ENCODE peak calls at places on chromosome 12, in four cellular contexts. One of them, this sample, is unnamed.

GRCh38 chr12:85440273-85440672 is 160.3 kb downstream of the ALX1 start:
- DNase-seq in foreskin fibroblast: no peak
- DNase-seq in NCI-H2081: no peak
- DNase-seq in COR-L47: no peak
- DNase-seq in this sample: no peak

GRCh38 chr12:73815072-73815660 is 722.5 kb upstream of the ATXN7L3B start:
- DNase-seq in foreskin fibroblast: no peak
- DNase-seq in NCI-H2081: no peak
- DNase-seq in COR-L47: no peak
- DNase-seq in this sample: no peak

GRCh38 chr12:77697126-77697525 is 133.6 kb upstream of the NAV3 start:
- DNase-seq in foreskin fibroblast: peak
- DNase-seq in NCI-H2081: no peak
- DNase-seq in COR-L47: no peak
- DNase-seq in this sample: no peak

GRCh38 chr12:47415054-47415453 is 290.8 kb downstream of the RPAP3 start:
- DNase-seq in foreskin fibroblast: no peak
- DNase-seq in NCI-H2081: no peak
- DNase-seq in COR-L47: no peak
- DNase-seq in this sample: no peak

GRCh38 chr12:107448198-107448597 is 237.4 kb upstream of the PWP1 start:
- DNase-seq in foreskin fibroblast: peak
- DNase-seq in NCI-H2081: no peak
- DNase-seq in COR-L47: no peak
- DNase-seq in this sample: peak

GRCh38 chr12:1761857-1762256 is 58.5 kb upstream of the LRTM2 start:
- DNase-seq in foreskin fibroblast: no peak
- DNase-seq in NCI-H2081: no peak
- DNase-seq in COR-L47: no peak
- DNase-seq in this sample: no peak

GRCh38 chr12:71011261-71011660 is 90.7 kb upstream of the PTPRR start:
- DNase-seq in foreskin fibroblast: peak
- DNase-seq in NCI-H2081: no peak
- DNase-seq in COR-L47: no peak
- DNase-seq in this sample: peak

GRCh38 chr12:100427078-100427477 is 46.6 kb upstream of the NR1H4 start:
- DNase-seq in foreskin fibroblast: peak
- DNase-seq in NCI-H2081: no peak
- DNase-seq in COR-L47: no peak
- DNase-seq in this sample: no peak

GRCh38 chr12:11580125-11580751 is 69.2 kb upstream of the ETV6 start:
- DNase-seq in foreskin fibroblast: peak
- DNase-seq in NCI-H2081: no peak
- DNase-seq in COR-L47: no peak
- DNase-seq in this sample: peak

GRCh38 chr12:41364211-41364610 is 176.1 kb downstream of the PDZRN4 start:
- DNase-seq in foreskin fibroblast: no peak
- DNase-seq in NCI-H2081: no peak
- DNase-seq in COR-L47: no peak
- DNase-seq in this sample: no peak

GRCh38 chr12:25648460-25648859 is 95.4 kb upstream of the LMNTD1 start:
- DNase-seq in foreskin fibroblast: peak
- DNase-seq in NCI-H2081: peak
- DNase-seq in COR-L47: no peak
- DNase-seq in this sample: peak

GRCh38 chr12:19236656-19237055 is 107.1 kb downstream of the PLEKHA5 start:
- DNase-seq in foreskin fibroblast: peak
- DNase-seq in NCI-H2081: no peak
- DNase-seq in COR-L47: no peak
- DNase-seq in this sample: no peak

GRCh38 chr12:45986646-45987338 is 3.6 kb downstream of the SCAF11 start:
- DNase-seq in foreskin fibroblast: no peak
- DNase-seq in NCI-H2081: no peak
- DNase-seq in COR-L47: no peak
- DNase-seq in this sample: no peak

GRCh38 chr12:31658743-31659086 is 773 bp upstream of the ETFBKMT start:
- DNase-seq in foreskin fibroblast: no peak
- DNase-seq in NCI-H2081: no peak
- DNase-seq in COR-L47: no peak
- DNase-seq in this sample: peak

GRCh38 chr12:54300732-54301427 is at the start of gene NFE2:
- DNase-seq in foreskin fibroblast: peak
- DNase-seq in NCI-H2081: no peak
- DNase-seq in COR-L47: peak
- DNase-seq in this sample: peak

GRCh38 chr12:5333096-5333495 is 98.8 kb upstream of the NTF3 start:
- DNase-seq in foreskin fibroblast: no peak
- DNase-seq in NCI-H2081: no peak
- DNase-seq in COR-L47: no peak
- DNase-seq in this sample: peak

GRCh38 chr12:124740691-124741137 is 123.0 kb downstream of the SCARB1 start:
- DNase-seq in foreskin fibroblast: peak
- DNase-seq in NCI-H2081: no peak
- DNase-seq in COR-L47: no peak
- DNase-seq in this sample: peak

GRCh38 chr12:85688837-85689236 is 147.4 kb downstream of the RASSF9 start:
- DNase-seq in foreskin fibroblast: no peak
- DNase-seq in NCI-H2081: no peak
- DNase-seq in COR-L47: no peak
- DNase-seq in this sample: no peak

GRCh38 chr12:67667276-67668073 is 18.9 kb downstream of the DYRK2 start:
- DNase-seq in foreskin fibroblast: peak
- DNase-seq in NCI-H2081: no peak
- DNase-seq in COR-L47: no peak
- DNase-seq in this sample: no peak

GRCh38 chr12:27879708-27880107 is 92.8 kb downstream of the PTHLH start:
- DNase-seq in foreskin fibroblast: no peak
- DNase-seq in NCI-H2081: no peak
- DNase-seq in COR-L47: no peak
- DNase-seq in this sample: no peak

GRCh38 chr12:121963341-121964018 is 45.1 kb downstream of the CFAP251 start:
- DNase-seq in foreskin fibroblast: no peak
- DNase-seq in NCI-H2081: no peak
- DNase-seq in COR-L47: no peak
- DNase-seq in this sample: no peak

GRCh38 chr12:75177997-75178396 is 31.6 kb downstream of the KCNC2 start:
- DNase-seq in foreskin fibroblast: peak
- DNase-seq in NCI-H2081: no peak
- DNase-seq in COR-L47: no peak
- DNase-seq in this sample: peak

GRCh38 chr12:5581616-5582367 is 149.9 kb downstream of the NTF3 start:
- DNase-seq in foreskin fibroblast: no peak
- DNase-seq in NCI-H2081: no peak
- DNase-seq in COR-L47: no peak
- DNase-seq in this sample: no peak

GRCh38 chr12:10641735-10642500 is 28.5 kb upstream of the MAGOHB start:
- DNase-seq in foreskin fibroblast: peak
- DNase-seq in NCI-H2081: no peak
- DNase-seq in COR-L47: no peak
- DNase-seq in this sample: no peak

GRCh38 chr12:98439471-98440164 is 75.8 kb upstream of the TMPO start:
- DNase-seq in foreskin fibroblast: peak
- DNase-seq in NCI-H2081: no peak
- DNase-seq in COR-L47: no peak
- DNase-seq in this sample: peak

GRCh38 chr12:154058-154457 is 59.9 kb downstream of the SLC6A12 start:
- DNase-seq in foreskin fibroblast: no peak
- DNase-seq in NCI-H2081: no peak
- DNase-seq in COR-L47: no peak
- DNase-seq in this sample: no peak

GRCh38 chr12:5012337-5012736 is 31.3 kb upstream of the KCNA5 start:
- DNase-seq in foreskin fibroblast: no peak
- DNase-seq in NCI-H2081: no peak
- DNase-seq in COR-L47: no peak
- DNase-seq in this sample: no peak

GRCh38 chr12:20701106-20701505 is 6.0 kb downstream of the SLCO1C1 start:
- DNase-seq in foreskin fibroblast: no peak
- DNase-seq in NCI-H2081: no peak
- DNase-seq in COR-L47: no peak
- DNase-seq in this sample: no peak

GRCh38 chr12:125003021-125003420 is 9.6 kb downstream of the BRI3BP start:
- DNase-seq in foreskin fibroblast: no peak
- DNase-seq in NCI-H2081: no peak
- DNase-seq in COR-L47: no peak
- DNase-seq in this sample: no peak

GRCh38 chr12:1418144-1418543 is 176.2 kb downstream of the FBXL14 start:
- DNase-seq in foreskin fibroblast: no peak
- DNase-seq in NCI-H2081: no peak
- DNase-seq in COR-L47: no peak
- DNase-seq in this sample: no peak

GRCh38 chr12:111578276-111578970 is 20.7 kb downstream of the ATXN2 start:
- DNase-seq in foreskin fibroblast: peak
- DNase-seq in NCI-H2081: no peak
- DNase-seq in COR-L47: no peak
- DNase-seq in this sample: no peak